ENCODE peak calls at places on chromosomes 11 and 22, in four cellular contexts. One of them, this sample, is unnamed.

GRCh38 chr22:49433717-49434611 is 393.7 kb downstream of the BRD1 start:
- DNase-seq in coronary artery: no peak
- DNase-seq in CD8-positive, alpha-beta T cell: no peak
- DNase-seq in brain microvascular endothelial cell: no peak
- DNase-seq in this sample: peak; percentile 2

GRCh38 chr11:15073361-15074205 is at the start of gene CALCB:
- DNase-seq in brain microvascular endothelial cell: no peak
- DNase-seq in CD8-positive, alpha-beta T cell: no peak
- DNase-seq in coronary artery: no peak
- DNase-seq in this sample: no peak

GRCh38 chr11:93330446-93330984 is at the start of gene DEUP1:
- DNase-seq in brain microvascular endothelial cell: no peak
- DNase-seq in CD8-positive, alpha-beta T cell: no peak
- DNase-seq in coronary artery: no peak
- DNase-seq in this sample: no peak

GRCh38 chr11:60703374-60703773 is 4.0 kb downstream of the MS4A8 start:
- DNase-seq in brain microvascular endothelial cell: no peak
- DNase-seq in coronary artery: no peak
- DNase-seq in CD8-positive, alpha-beta T cell: no peak
- DNase-seq in this sample: no peak

GRCh38 chr11:440065-441042 is 1.5 kb downstream of the ANO9 start:
- DNase-seq in coronary artery: no peak
- DNase-seq in brain microvascular endothelial cell: no peak
- DNase-seq in CD8-positive, alpha-beta T cell: no peak
- DNase-seq in this sample: no peak

GRCh38 chr11:65719887-65720236 is 736 bp downstream of the RNASEH2C start:
- DNase-seq in coronary artery: no peak
- DNase-seq in CD8-positive, alpha-beta T cell: no peak
- DNase-seq in brain microvascular endothelial cell: peak; percentile 29
- DNase-seq in this sample: peak; percentile 51

GRCh38 chr11:107924306-107924705 is 3.9 kb upstream of the RAB39A start:
- DNase-seq in coronary artery: no peak
- DNase-seq in CD8-positive, alpha-beta T cell: no peak
- DNase-seq in brain microvascular endothelial cell: no peak
- DNase-seq in this sample: no peak

GRCh38 chr22:17830041-17830961 is 56.0 kb upstream of the BID start:
- DNase-seq in coronary artery: peak; percentile 88
- DNase-seq in CD8-positive, alpha-beta T cell: peak; percentile 63
- DNase-seq in brain microvascular endothelial cell: peak; percentile 80
- DNase-seq in this sample: peak; percentile 80

GRCh38 chr22:38736257-38736570 is 19.6 kb downstream of the SUN2 start:
- DNase-seq in CD8-positive, alpha-beta T cell: no peak
- DNase-seq in brain microvascular endothelial cell: no peak
- DNase-seq in coronary artery: no peak
- DNase-seq in this sample: no peak

GRCh38 chr11:117178210-117179034 is at the start of gene SIDT2:
- DNase-seq in coronary artery: peak; percentile 96
- DNase-seq in CD8-positive, alpha-beta T cell: peak; percentile 78
- DNase-seq in brain microvascular endothelial cell: peak; percentile 92
- DNase-seq in this sample: peak; percentile 96

GRCh38 chr11:73971175-73971719 is 11.4 kb downstream of the UCP2 start:
- DNase-seq in coronary artery: no peak
- DNase-seq in brain microvascular endothelial cell: no peak
- DNase-seq in CD8-positive, alpha-beta T cell: no peak
- DNase-seq in this sample: peak; percentile 66

GRCh38 chr11:59898652-59899051 is 20.1 kb downstream of the OOSP3 start:
- DNase-seq in CD8-positive, alpha-beta T cell: no peak
- DNase-seq in coronary artery: no peak
- DNase-seq in brain microvascular endothelial cell: peak; percentile 19
- DNase-seq in this sample: no peak

GRCh38 chr11:111417011-111417765 is 38.1 kb upstream of the POU2AF1 start:
- DNase-seq in brain microvascular endothelial cell: no peak
- DNase-seq in CD8-positive, alpha-beta T cell: no peak
- DNase-seq in coronary artery: no peak
- DNase-seq in this sample: peak; percentile 94

GRCh38 chr22:46317646-46318045 is 17.9 kb upstream of the TRMU start:
- DNase-seq in CD8-positive, alpha-beta T cell: no peak
- DNase-seq in coronary artery: no peak
- DNase-seq in brain microvascular endothelial cell: no peak
- DNase-seq in this sample: no peak

GRCh38 chr11:122330466-122330865 is 214.5 kb upstream of the BLID start:
- DNase-seq in brain microvascular endothelial cell: no peak
- DNase-seq in CD8-positive, alpha-beta T cell: no peak
- DNase-seq in coronary artery: no peak
- DNase-seq in this sample: no peak

GRCh38 chr11:65468874-65469333 is 29.9 kb upstream of the MALAT1 start:
- DNase-seq in CD8-positive, alpha-beta T cell: no peak
- DNase-seq in coronary artery: no peak
- DNase-seq in brain microvascular endothelial cell: no peak
- DNase-seq in this sample: peak; percentile 83

GRCh38 chr22:37716708-37717107 is 19.9 kb downstream of the TRIOBP start:
- DNase-seq in coronary artery: no peak
- DNase-seq in brain microvascular endothelial cell: peak; percentile 64
- DNase-seq in CD8-positive, alpha-beta T cell: no peak
- DNase-seq in this sample: no peak

GRCh38 chr11:30513087-30513486 is 73.1 kb downstream of the MPPED2 start:
- DNase-seq in brain microvascular endothelial cell: no peak
- DNase-seq in CD8-positive, alpha-beta T cell: no peak
- DNase-seq in coronary artery: no peak
- DNase-seq in this sample: no peak
- TF ChIP-seq CTCF in brain microvascular endothelial cell: no peak
- TF ChIP-seq CTCF in CD8-positive, alpha-beta T cell: no peak
- TF ChIP-seq CTCF in coronary artery: no peak
- TF ChIP-seq CTCF in this sample: no peak

DNA sequence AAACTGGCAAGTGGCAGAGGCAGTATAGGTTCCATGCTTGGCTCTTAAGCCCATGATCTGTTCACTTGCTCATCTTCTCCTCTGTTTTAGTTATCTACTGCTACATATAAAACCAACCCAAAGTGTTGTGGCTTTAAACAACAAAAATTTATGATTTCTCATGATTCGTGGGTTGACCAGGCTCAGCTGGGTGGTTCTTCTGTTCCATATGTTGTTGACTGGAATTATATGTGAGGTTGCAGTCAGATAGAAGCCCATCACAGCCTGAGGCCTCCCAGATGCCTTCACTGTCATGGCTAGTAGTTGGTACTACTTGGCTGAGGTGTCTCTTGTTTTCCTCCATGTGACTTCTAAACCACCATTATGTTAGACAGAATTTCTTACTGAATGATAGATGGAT is 632.6 kb downstream of the NELL1 start:
- DNase-seq in CD8-positive, alpha-beta T cell: no peak
- DNase-seq in brain microvascular endothelial cell: no peak
- DNase-seq in coronary artery: no peak
- DNase-seq in this sample: no peak
- H3K27ac ChIP-seq in CD8-positive, alpha-beta T cell: no peak overlapping the region
- H3K27ac ChIP-seq in brain microvascular endothelial cell: no peak overlapping the region
- H3K27ac ChIP-seq in coronary artery: no peak overlapping the region
- H3K27ac ChIP-seq in this sample: no peak overlapping the region

GRCh38 chr11:123674297-123674696 is 19.9 kb upstream of the SCN3B start:
- DNase-seq in brain microvascular endothelial cell: no peak
- DNase-seq in CD8-positive, alpha-beta T cell: no peak
- DNase-seq in coronary artery: no peak
- DNase-seq in this sample: no peak
- TF ChIP-seq CTCF in brain microvascular endothelial cell: no peak
- TF ChIP-seq CTCF in CD8-positive, alpha-beta T cell: no peak
- TF ChIP-seq CTCF in coronary artery: no peak
- TF ChIP-seq CTCF in this sample: no peak

DNA sequence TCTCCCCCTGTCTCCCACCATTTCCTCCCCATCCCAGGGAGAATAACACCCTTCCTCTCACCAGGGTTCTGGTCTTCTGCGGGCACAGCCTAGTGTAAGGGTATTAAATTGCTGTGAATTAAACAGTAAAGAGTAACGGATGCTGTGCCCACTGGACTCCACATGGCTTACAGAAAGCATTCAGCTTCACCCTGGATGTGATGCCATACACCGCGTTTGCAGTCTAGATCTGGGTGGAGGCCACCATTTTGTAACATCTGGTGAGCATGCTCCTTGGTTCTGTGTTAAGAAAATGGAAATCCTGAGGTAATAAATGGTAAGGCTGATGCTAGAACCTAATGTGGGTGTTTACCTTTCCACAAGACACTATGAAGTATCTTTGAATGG is 331.8 kb upstream of the B3GAT1 start:
- DNase-seq in brain microvascular endothelial cell: no peak
- DNase-seq in coronary artery: no peak
- DNase-seq in CD8-positive, alpha-beta T cell: no peak
- DNase-seq in this sample: no peak
- H3K27ac ChIP-seq in brain microvascular endothelial cell: no peak overlapping the region
- H3K27ac ChIP-seq in coronary artery: no peak overlapping the region
- H3K27ac ChIP-seq in CD8-positive, alpha-beta T cell: no peak overlapping the region
- H3K27ac ChIP-seq in this sample: no peak overlapping the region

DNA sequence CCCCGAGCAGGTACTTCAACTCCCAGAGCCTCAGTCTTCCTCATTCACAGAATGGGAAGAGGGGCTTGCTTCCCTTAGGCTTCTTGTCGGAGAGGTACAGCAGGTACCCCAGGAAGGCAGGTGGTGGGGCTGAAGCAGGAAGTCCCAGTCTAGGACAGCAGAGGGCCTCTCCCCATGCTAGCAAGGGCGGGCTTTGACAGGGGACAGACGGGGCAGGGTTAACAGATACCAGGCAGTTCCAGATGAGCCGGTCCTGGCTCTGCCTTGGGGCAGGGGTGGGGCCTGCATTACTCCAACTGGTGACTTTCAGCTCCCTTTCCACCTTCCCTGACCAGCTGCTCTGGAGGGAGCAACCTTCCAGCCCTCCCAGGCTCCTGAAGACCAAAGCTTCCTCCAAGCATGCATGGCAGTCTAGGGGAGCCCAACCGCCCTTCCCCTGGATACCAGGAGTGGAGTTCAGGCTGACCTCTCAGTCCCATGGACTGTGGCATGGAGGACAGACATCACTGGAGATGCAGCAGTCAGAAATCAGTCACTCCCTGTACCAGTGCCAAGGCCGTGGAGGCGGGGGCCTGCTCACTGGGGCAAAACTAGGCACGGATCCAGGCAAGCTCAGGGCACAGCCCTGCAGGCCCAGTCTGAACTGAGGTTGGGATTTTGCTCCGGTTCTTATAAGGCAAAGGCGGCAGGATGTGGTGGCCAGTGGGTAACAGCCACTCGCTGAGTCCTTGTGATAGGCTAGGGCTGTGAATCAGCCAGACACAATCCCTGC is 60.5 kb downstream of the NAT10 start:
- DNase-seq in brain microvascular endothelial cell: no peak
- DNase-seq in CD8-positive, alpha-beta T cell: no peak
- DNase-seq in coronary artery: no peak
- DNase-seq in this sample: no peak
- TF ChIP-seq CTCF in brain microvascular endothelial cell: peak; percentile 23
- TF ChIP-seq CTCF in CD8-positive, alpha-beta T cell: no peak
- TF ChIP-seq CTCF in coronary artery: no peak
- TF ChIP-seq CTCF in this sample: peak; percentile 28

GRCh38 chr22:23388492-23389009 is 191.5 kb downstream of the IGLL1 start:
- DNase-seq in brain microvascular endothelial cell: no peak
- DNase-seq in coronary artery: no peak
- DNase-seq in CD8-positive, alpha-beta T cell: no peak
- DNase-seq in this sample: no peak
- H3K27ac ChIP-seq in brain microvascular endothelial cell: no peak overlapping the region
- H3K27ac ChIP-seq in coronary artery: no peak overlapping the region
- H3K27ac ChIP-seq in CD8-positive, alpha-beta T cell: no peak overlapping the region
- H3K27ac ChIP-seq in this sample: no peak overlapping the region